ENCODE peak calls at places on chromosomes 3 and 15, in six cellular contexts. A, J, O, Q, W and S are unnamed samples.

GRCh38 chr15:56349554-56349953 is 15.7 kb upstream of the TEX9 start:
- DNase-seq in A (no peak), J (no peak), O (no peak), Q (no peak), W (no peak), S (no peak)

GRCh38 chr3:159128628-159129027 is 326.8 kb downstream of the MFSD1 start:
- DNase-seq in A (no peak), J (no peak), O (no peak), Q (no peak), W (no peak), S (no peak)

GRCh38 chr3:104032283-104032682 is 1334.4 kb upstream of the ALCAM start:
- DNase-seq in A (no peak), J (no peak), O (no peak), Q (no peak), W (no peak), S (no peak)

GRCh38 chr15:97129684-97130083 is 799.2 kb downstream of the NR2F2 start:
- DNase-seq in A (no peak), J (no peak), O (no peak), Q (no peak), W (no peak), S (no peak)

GRCh38 chr3:51002495-51002894 is 327.8 kb downstream of the DOCK3 start:
- DNase-seq in A (no peak), J (no peak), O (no peak), Q (no peak), W (no peak), S (no peak)

GRCh38 chr3:146589899-146590508 is 15.1 kb downstream of the PLSCR5 start:
- DNase-seq in A (no peak), J (no peak), O (peak; percentile 21), Q (no peak), W (peak; percentile 16), S (no peak)

GRCh38 chr3:15606434-15606891 is 4.9 kb downstream of the BTD start:
- DNase-seq in A (no peak), J (no peak), O (no peak), Q (no peak), W (no peak), S (no peak)

GRCh38 chr3:58074126-58074715 is 66.0 kb downstream of the FLNB start:
- DNase-seq in A (no peak), J (no peak), O (no peak), Q (no peak), W (no peak), S (no peak)

GRCh38 chr3:23113455-23114171 is 89.5 kb upstream of the UBE2E2 start:
- DNase-seq in A (no peak), J (no peak), O (no peak), Q (no peak), W (no peak), S (no peak)

GRCh38 chr3:186588619-186589018 is 18.1 kb downstream of the DNAJB11 start:
- DNase-seq in A (no peak), J (no peak), O (no peak), Q (no peak), W (no peak), S (no peak)

GRCh38 chr15:82873000-82873680 is 63.7 kb downstream of the WHAMM start:
- DNase-seq in A (peak; percentile 42), J (no peak), O (no peak), Q (no peak), W (peak; percentile 42), S (no peak)

GRCh38 chr15:45228931-45229330 is 23.1 kb upstream of the SLC28A2 start:
- DNase-seq in A (no peak), J (no peak), O (no peak), Q (no peak), W (no peak), S (no peak)

GRCh38 chr15:30953731-30954378 is 37.6 kb downstream of the MTMR10 start:
- DNase-seq in A (peak; percentile 35), J (no peak), O (peak; percentile 64), Q (no peak), W (no peak), S (no peak)

GRCh38 chr3:94303897-94304296 is 241.0 kb downstream of the NSUN3 start:
- DNase-seq in A (peak; percentile 20), J (no peak), O (peak; percentile 4), Q (no peak), W (no peak), S (no peak)

GRCh38 chr3:32423534-32423933 is 31.9 kb downstream of the CMTM7 start:
- DNase-seq in A (no peak), J (no peak), O (no peak), Q (no peak), W (no peak), S (no peak)

GRCh38 chr3:32421185-32421584 is 29.5 kb downstream of the CMTM7 start:
- DNase-seq in A (no peak), J (no peak), O (no peak), Q (no peak), W (no peak), S (no peak)

GRCh38 chr3:32421991-32422859 is 30.6 kb downstream of the CMTM7 start:
- DNase-seq in A (peak; percentile 91), J (no peak), O (peak; percentile 72), Q (no peak), W (peak; percentile 85), S (no peak)

GRCh38 chr3:32423956-32424558 is 32.4 kb downstream of the CMTM7 start:
- DNase-seq in A (no peak), J (peak; percentile 73), O (no peak), Q (no peak), W (no peak), S (peak; percentile 36)

GRCh38 chr3:32422943-32423342 is 31.3 kb downstream of the CMTM7 start:
- DNase-seq in A (no peak), J (no peak), O (no peak), Q (no peak), W (no peak), S (no peak)
- H3K27ac ChIP-seq in A (no peak overlapping the region), J (no peak overlapping the region), O (no peak overlapping the region), Q (no peak overlapping the region), W (no peak overlapping the region), S (no peak overlapping the region)

GRCh38 chr15:63233667-63234419 is 43.6 kb upstream of the APH1B start:
- DNase-seq in A (no peak), J (no peak), O (peak; percentile 71), Q (no peak), W (no peak), S (no peak)

GRCh38 chr15:63231717-63232116 is 42.3 kb downstream of the RAB8B start:
- DNase-seq in A (no peak), J (no peak), O (no peak), Q (no peak), W (no peak), S (no peak)

GRCh38 chr15:63231206-63231605 is 41.8 kb downstream of the RAB8B start:
- DNase-seq in A (no peak), J (no peak), O (no peak), Q (no peak), W (no peak), S (no peak)

GRCh38 chr15:63232943-63233342 is 43.5 kb downstream of the RAB8B start:
- DNase-seq in A (no peak), J (no peak), O (no peak), Q (no peak), W (no peak), S (no peak)

DNA sequence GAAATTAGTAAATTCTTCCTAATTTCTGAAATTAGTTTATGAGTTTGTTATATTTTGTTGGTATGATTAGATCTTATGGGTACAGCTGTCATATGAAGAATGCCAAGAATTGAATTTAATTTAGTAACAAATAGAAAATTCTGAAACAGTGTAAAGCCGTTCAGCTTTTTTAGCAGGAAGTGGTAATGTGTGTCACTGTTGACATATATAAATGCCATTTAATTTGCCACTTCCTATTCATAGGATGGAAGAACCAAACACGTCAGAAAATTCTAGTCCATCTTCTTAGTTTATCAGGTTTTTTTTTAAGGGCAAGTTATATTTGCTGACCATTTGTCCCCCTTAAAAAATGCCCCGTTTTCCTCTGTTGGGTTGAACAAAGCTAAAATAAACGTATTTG is 43.0 kb downstream of the RAB8B start:
- DNase-seq in A (no peak), J (no peak), O (no peak), Q (no peak), W (no peak), S (no peak)
- H3K27ac ChIP-seq in A (peak overlapping the region; percentile 2), J (peak overlapping the region; percentile 5), O (peak overlapping the region; percentile 88), Q (peak overlapping the region; percentile 16), W (no peak overlapping the region), S (no peak overlapping the region)

GRCh38 chr3:99938270-99938955 is 120.8 kb downstream of the CMSS1 start:
- DNase-seq in A (no peak), J (no peak), O (no peak), Q (no peak), W (no peak), S (no peak)

GRCh38 chr3:99940350-99940749 is 122.7 kb downstream of the CMSS1 start:
- DNase-seq in A (no peak), J (no peak), O (no peak), Q (no peak), W (no peak), S (no peak)

GRCh38 chr3:99943931-99944761 is 126.5 kb downstream of the CMSS1 start:
- DNase-seq in A (no peak), J (no peak), O (peak; percentile 57), Q (no peak), W (peak; percentile 33), S (no peak)

GRCh38 chr3:99939834-99940233 is 122.2 kb downstream of the CMSS1 start:
- DNase-seq in A (no peak), J (no peak), O (no peak), Q (no peak), W (no peak), S (no peak)

DNA sequence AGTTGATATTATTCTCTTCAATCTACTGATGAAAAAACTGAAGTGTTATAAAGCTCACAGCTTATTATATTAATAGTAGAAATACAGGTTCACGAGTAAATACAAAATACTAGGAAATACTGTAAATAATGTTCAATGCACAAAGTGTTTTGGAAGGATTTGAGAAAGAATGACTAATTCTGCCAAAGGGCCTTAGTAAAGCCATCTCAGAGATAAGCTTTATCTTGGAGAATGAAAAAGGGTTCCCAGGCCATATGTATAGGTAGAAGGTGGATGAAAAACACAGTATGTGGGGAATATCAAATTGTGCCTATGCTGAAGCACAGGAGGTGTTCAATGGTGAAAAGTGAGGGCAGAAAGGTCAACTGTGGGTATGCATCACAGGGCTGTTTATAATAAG is 123.5 kb downstream of the CMSS1 start:
- DNase-seq in A (no peak), J (no peak), O (no peak), Q (no peak), W (no peak), S (no peak)
- H3K27ac ChIP-seq in A (no peak overlapping the region), J (no peak overlapping the region), O (no peak overlapping the region), Q (no peak overlapping the region), W (no peak overlapping the region), S (no peak overlapping the region)

GRCh38 chr3:197259096-197259495 is 39.3 kb downstream of the DLG1 start:
- DNase-seq in A (no peak), J (no peak), O (no peak), Q (no peak), W (no peak), S (no peak)
- H3K27ac ChIP-seq in A (no peak overlapping the region), J (no peak overlapping the region), O (no peak overlapping the region), Q (no peak overlapping the region), W (no peak overlapping the region), S (no peak overlapping the region)